ENCODE peak calls at places on chromosome 14, in six cellular contexts. C is A549; N is small intestine; L is stimulated activated CD4-positive, alpha-beta T cell treated with anti-CD3 and anti-CD28 coated beads, Interleukin-12 subunit alpha, Interleukin-12 subunit beta, amount 100 ng/mL, for 4 hours; R is GM23248; E is AML-193. K is an unnamed sample.

GRCh38 chr14:39469094-39469710 is 37.0 kb upstream of the FBXO33 start:
- DNase-seq in C (peak), N (no peak), L (peak), R (no peak), E (peak), K (no peak)

GRCh38 chr14:55373784-55374725 is 37.6 kb downstream of the ATG14 start:
- DNase-seq in C (no peak), N (peak), L (no peak), R (peak), E (no peak), K (no peak)

GRCh38 chr14:72892879-72893635 is 844 bp downstream of the DPF3 start:
- DNase-seq in C (no peak), N (peak), L (peak), R (peak), E (no peak), K (peak)

GRCh38 chr14:54488646-54489317 is at the start of gene GMFB:
- DNase-seq in C (peak), N (peak), L (peak), R (peak), E (peak), K (peak)

GRCh38 chr14:103256406-103256805 is 77.6 kb upstream of the EIF5 start:
- DNase-seq in C (no peak), N (no peak), L (no peak), R (no peak), E (no peak), K (no peak)

GRCh38 chr14:64478634-64479250 is 13.4 kb downstream of the AKAP5 start:
- DNase-seq in C (no peak), N (peak), L (no peak), R (peak), E (peak), K (no peak)

GRCh38 chr14:101665478-101666078 is 95.9 kb upstream of the PPP2R5C start:
- DNase-seq in C (peak), N (peak), L (peak), R (peak), E (peak), K (no peak)

GRCh38 chr14:34713122-34713680 is 1.2 kb downstream of the CFL2 start:
- DNase-seq in C (no peak), N (no peak), L (no peak), R (no peak), E (no peak), K (no peak)

GRCh38 chr14:51652168-51653095 is 722 bp downstream of the FRMD6 start:
- DNase-seq in C (no peak), N (peak), L (peak), R (peak), E (no peak), K (peak)

GRCh38 chr14:54722791-54723432 is 156.0 kb downstream of the SAMD4A start:
- DNase-seq in C (peak), N (peak), L (no peak), R (no peak), E (no peak), K (no peak)

GRCh38 chr14:99393059-99393655 is 87.5 kb downstream of the SETD3 start:
- DNase-seq in C (peak), N (peak), L (peak), R (peak), E (no peak), K (peak)

GRCh38 chr14:70708717-70709570 is 67.2 kb downstream of the TTC9 start:
- DNase-seq in C (no peak), N (no peak), L (no peak), R (no peak), E (no peak), K (no peak)

GRCh38 chr14:100604709-100605108 is 17.5 kb upstream of the BEGAIN start:
- DNase-seq in C (no peak), N (no peak), L (no peak), R (no peak), E (no peak), K (no peak)

GRCh38 chr14:74859757-74860156 is 16.2 kb downstream of the PROX2 start:
- DNase-seq in C (no peak), N (no peak), L (no peak), R (no peak), E (no peak), K (no peak)

GRCh38 chr14:55803506-55804197 is 223.6 kb downstream of the KTN1 start:
- DNase-seq in C (no peak), N (no peak), L (no peak), R (no peak), E (no peak), K (no peak)

GRCh38 chr14:98101323-98101722 is 1170.7 kb downstream of the BCL11B start:
- DNase-seq in C (no peak), N (no peak), L (no peak), R (no peak), E (no peak), K (no peak)

GRCh38 chr14:24435192-24435810 is 5.5 kb downstream of the KHNYN start:
- DNase-seq in C (no peak), N (no peak), L (no peak), R (no peak), E (no peak), K (no peak)

GRCh38 chr14:32015166-32015565 is 61.9 kb upstream of the ARHGAP5 start:
- DNase-seq in C (no peak), N (no peak), L (no peak), R (no peak), E (no peak), K (no peak)

GRCh38 chr14:92659765-92660561 is 88.5 kb downstream of the LGMN start:
- DNase-seq in C (no peak), N (no peak), L (no peak), R (peak), E (peak), K (no peak)

GRCh38 chr14:36430169-36430568 is 89.9 kb downstream of the NKX2-1 start:
- DNase-seq in C (no peak), N (no peak), L (no peak), R (no peak), E (no peak), K (no peak)

GRCh38 chr14:55707365-55707804 is 127.4 kb downstream of the KTN1 start:
- DNase-seq in C (peak), N (peak), L (no peak), R (peak), E (no peak), K (no peak)

GRCh38 chr14:96391293-96392118 is 422 bp upstream of the AK7 start:
- DNase-seq in C (peak), N (peak), L (peak), R (peak), E (peak), K (peak)

GRCh38 chr14:79840068-79840467 is 371.2 kb downstream of the DIO2 start:
- DNase-seq in C (no peak), N (no peak), L (no peak), R (no peak), E (no peak), K (no peak)

GRCh38 chr14:80213602-80214001 is 2.3 kb upstream of the DIO2 start:
- DNase-seq in C (peak), N (peak), L (no peak), R (peak), E (peak), K (peak)

GRCh38 chr14:65753061-65753460 is 340.5 kb downstream of the FUT8 start:
- DNase-seq in C (no peak), N (peak), L (no peak), R (no peak), E (no peak), K (no peak)

GRCh38 chr14:35829449-35829848 is 3.3 kb downstream of the BRMS1L start:
- DNase-seq in C (no peak), N (no peak), L (no peak), R (peak), E (no peak), K (peak)

GRCh38 chr14:22997676-22998323 is 12.1 kb downstream of the C14orf93 start:
- DNase-seq in C (no peak), N (peak), L (no peak), R (no peak), E (no peak), K (no peak)

GRCh38 chr14:56333361-56334279 is 215.4 kb downstream of the PELI2 start:
- DNase-seq in C (peak), N (peak), L (no peak), R (peak), E (peak), K (peak)

GRCh38 chr14:99272669-99273024 is 650 bp upstream of the BCL11B start:
- DNase-seq in C (no peak), N (no peak), L (no peak), R (no peak), E (no peak), K (no peak)

GRCh38 chr14:33040548-33041140 is 102.0 kb downstream of the NPAS3 start:
- DNase-seq in C (no peak), N (no peak), L (no peak), R (no peak), E (no peak), K (no peak)

GRCh38 chr14:53519137-53519536 is 366.0 kb upstream of the DDHD1 start:
- DNase-seq in C (no peak), N (no peak), L (no peak), R (peak), E (no peak), K (no peak)

GRCh38 chr14:40340708-40341107 is 908.5 kb upstream of the FBXO33 start:
- DNase-seq in C (no peak), N (no peak), L (no peak), R (no peak), E (no peak), K (no peak)

GRCh38 chr14:38737657-38738056 is 365.4 kb downstream of the SEC23A start:
- DNase-seq in C (no peak), N (no peak), L (no peak), R (no peak), E (no peak), K (no peak)

GRCh38 chr14:83096092-83096491 is 1562.4 kb upstream of the SEL1L start:
- DNase-seq in C (no peak), N (no peak), L (no peak), R (peak), E (no peak), K (peak)

GRCh38 chr14:105493921-105494605 is 3.0 kb downstream of the TEDC1 start:
- DNase-seq in C (peak), N (no peak), L (no peak), R (no peak), E (no peak), K (peak)

GRCh38 chr14:59664741-59665140 is 88.1 kb upstream of the CCDC175 start:
- DNase-seq in C (no peak), N (no peak), L (no peak), R (peak), E (no peak), K (no peak)

GRCh38 chr14:60125918-60126317 is 34.2 kb downstream of the PCNX4 start:
- DNase-seq in C (no peak), N (no peak), L (no peak), R (no peak), E (no peak), K (no peak)